ENCODE peak calls at places on chromosomes 13 and 19, in four cellular contexts. M, A, G and N are unnamed samples.
A peak's percentile ranks its signal among the peaks of the same experiment; 100 is the strongest.

GRCh38 chr19:48064509-48064908 is 20.6 kb upstream of the CABP5 start:
- DNase-seq in M (no peak), A (no peak), G (no peak), N (no peak)

GRCh38 chr19:50820549-50821247 is 2.9 kb downstream of the KLK1 start:
- DNase-seq in M (no peak), A (no peak), G (no peak), N (peak; percentile 58)

GRCh38 chr13:110629735-110630134 is 14.4 kb downstream of the NAXD start:
- DNase-seq in G (no peak), M (no peak), A (no peak), N (no peak)

GRCh38 chr19:33285441-33285927 is 16.9 kb downstream of the CEBPA start:
- DNase-seq in G (no peak), A (no peak), M (no peak), N (no peak)

GRCh38 chr19:54882758-54883157 is 8.7 kb downstream of the FCAR start:
- DNase-seq in G (no peak), M (peak; percentile 16), A (no peak), N (no peak)

GRCh38 chr19:39539165-39539518 is 819 bp downstream of the EID2 start:
- DNase-seq in A (no peak), G (no peak), M (peak; percentile 66), N (peak; percentile 51)

GRCh38 chr19:46574533-46574932 is 26.6 kb upstream of the CALM3 start:
- DNase-seq in A (no peak), M (no peak), G (no peak), N (no peak)

GRCh38 chr19:4567584-4568071 is 8.1 kb upstream of the SEMA6B start:
- DNase-seq in G (no peak), A (peak; percentile 36), M (peak; percentile 66), N (peak; percentile 57)

GRCh38 chr13:109447667-109448066 is 338.7 kb downstream of the IRS2 start:
- DNase-seq in A (no peak), G (no peak), M (no peak), N (no peak)

GRCh38 chr19:51810228-51810627 is 15.3 kb downstream of the FPR3 start:
- DNase-seq in A (no peak), G (no peak), M (peak; percentile 75), N (peak; percentile 4)

GRCh38 chr13:46104868-46105267 is at the start of gene CPB2:
- DNase-seq in G (no peak), M (no peak), A (no peak), N (no peak)

GRCh38 chr19:6674868-6675305 is 4.9 kb upstream of the TNFSF14 start:
- DNase-seq in M (peak; percentile 31), G (no peak), A (peak; percentile 62), N (no peak)

GRCh38 chr19:34254552-34255432 is at the start of gene GARRE1:
- DNase-seq in G (no peak), A (peak; percentile 81), M (peak; percentile 45), N (peak; percentile 95)

GRCh38 chr19:291561-292280 is 518 bp upstream of the PLPP2 start:
- DNase-seq in A (no peak), G (no peak), M (peak; percentile 19), N (peak; percentile 70)

GRCh38 chr19:384801-385169 is 24.2 kb downstream of the C2CD4C start:
- DNase-seq in A (no peak), M (no peak), G (no peak), N (no peak)

GRCh38 chr13:38535271-38535670 is 151.6 kb upstream of the FREM2 start:
- DNase-seq in A (no peak), G (no peak), M (no peak), N (no peak)

GRCh38 chr13:100387416-100387815 is 201.2 kb downstream of the GGACT start:
- DNase-seq in G (no peak), A (no peak), M (no peak), N (no peak)

GRCh38 chr13:66225071-66225470 is 1005.1 kb downstream of the PCDH9 start:
- DNase-seq in M (no peak), A (no peak), G (no peak), N (no peak)

GRCh38 chr19:33712268-33712667 is 84.4 kb upstream of the KCTD15 start:
- DNase-seq in G (no peak), M (no peak), A (no peak), N (no peak)

GRCh38 chr13:47017476-47017875 is 120.6 kb upstream of the HTR2A start:
- DNase-seq in M (no peak), G (no peak), A (no peak), N (no peak)

GRCh38 chr13:45678282-45678681 is 23.8 kb upstream of the CBY2 start:
- DNase-seq in G (no peak), A (no peak), M (no peak), N (peak; percentile 61)

GRCh38 chr13:99986751-99987150 is 5.2 kb downstream of the ZIC2 start:
- DNase-seq in M (no peak), A (no peak), G (no peak), N (no peak)